ENCODE peak calls at places on chromosomes 11 and 22, in four cellular contexts. X, J, S and N are unnamed samples.

GRCh38 chr11:1153951-1154487 is 3.7 kb upstream of the MUC5AC start:
- DNase-seq in X (peak), J (peak), S (peak), N (no peak)

GRCh38 chr11:17786824-17787525 is 52.4 kb downstream of the KCNC1 start:
- DNase-seq in X (peak), J (peak), S (no peak), N (peak)

GRCh38 chr11:36452987-36453386 is 57.1 kb downstream of the TRAF6 start:
- DNase-seq in X (no peak), J (no peak), S (peak), N (no peak)

GRCh38 chr11:117315285-117316196 is 515 bp downstream of the BACE1 start:
- DNase-seq in X (no peak), J (no peak), S (no peak), N (no peak)

GRCh38 chr11:65169164-65169641 is 830 bp upstream of the SPDYC start:
- DNase-seq in X (no peak), J (peak), S (no peak), N (no peak)

GRCh38 chr11:2717561-2717960 is 17.8 kb upstream of the KCNQ1OT1 start:
- DNase-seq in X (no peak), J (no peak), S (no peak), N (no peak)

GRCh38 chr11:85827768-85828639 is 17.1 kb upstream of the SYTL2 start:
- DNase-seq in X (no peak), J (peak), S (peak), N (peak)

GRCh38 chr22:35686298-35686697 is 31.4 kb upstream of the APOL5 start:
- DNase-seq in X (no peak), J (no peak), S (no peak), N (no peak)

GRCh38 chr11:130773436-130773835 is 142.8 kb downstream of the SNX19 start:
- DNase-seq in X (no peak), J (no peak), S (no peak), N (no peak)

GRCh38 chr22:47367993-47368945 is 605.8 kb downstream of the TBC1D22A start:
- DNase-seq in X (no peak), J (no peak), S (no peak), N (no peak)

GRCh38 chr22:17284917-17285316 is 65.7 kb upstream of the ADA2 start:
- DNase-seq in X (no peak), J (no peak), S (no peak), N (no peak)

GRCh38 chr22:41285441-41285819 is 557 bp downstream of the RANGAP1 start:
- DNase-seq in X (peak), J (peak), S (peak), N (peak)

GRCh38 chr22:40324468-40325305 is 21.6 kb upstream of the ADSL start:
- DNase-seq in X (no peak), J (no peak), S (no peak), N (no peak)

GRCh38 chr11:104254347-104254746 is 90.4 kb upstream of the PDGFD start:
- DNase-seq in X (peak), J (peak), S (peak), N (peak)

GRCh38 chr11:79150320-79150719 is 290.5 kb downstream of the TENM4 start:
- DNase-seq in X (no peak), J (no peak), S (no peak), N (no peak)

GRCh38 chr11:85029964-85030363 is 597.2 kb downstream of the DLG2 start:
- DNase-seq in X (no peak), J (peak), S (peak), N (peak)

GRCh38 chr11:10310301-10310841 is 5.5 kb downstream of the ADM start:
- DNase-seq in X (no peak), J (peak), S (peak), N (no peak)

GRCh38 chr11:96082002-96082899 is 158.3 kb upstream of the MTMR2 start:
- DNase-seq in X (no peak), J (no peak), S (no peak), N (no peak)

GRCh38 chr11:111367411-111368284 is 11.4 kb downstream of the POU2AF1 start:
- DNase-seq in X (no peak), J (no peak), S (no peak), N (no peak)

GRCh38 chr11:393219-394033 is 583 bp upstream of the PKP3 start:
- DNase-seq in X (peak), J (peak), S (peak), N (peak)

GRCh38 chr22:31343235-31344191 is 2.6 kb downstream of the PATZ1 start:
- DNase-seq in X (peak), J (no peak), S (no peak), N (peak)

GRCh38 chr22:33803371-33803770 is 116.9 kb downstream of the LARGE1 start:
- DNase-seq in X (no peak), J (peak), S (peak), N (no peak)

GRCh38 chr11:44192015-44192380 is 96.5 kb downstream of the EXT2 start:
- DNase-seq in X (no peak), J (no peak), S (no peak), N (no peak)

GRCh38 chr11:92399702-92400101 is 175.1 kb downstream of the FAT3 start:
- DNase-seq in X (no peak), J (no peak), S (no peak), N (no peak)

GRCh38 chr11:350723-351255 is 18.5 kb upstream of the B4GALNT4 start:
- DNase-seq in X (no peak), J (no peak), S (no peak), N (no peak)

GRCh38 chr11:111911563-111912401 is at the start of gene CRYAB:
- DNase-seq in X (no peak), J (peak), S (peak), N (peak)

GRCh38 chr22:23550049-23550650 is 29.9 kb downstream of the IGLL1 start:
- DNase-seq in X (no peak), J (no peak), S (no peak), N (no peak)

GRCh38 chr22:36086170-36086490 is 57.5 kb upstream of the RBFOX2 start:
- DNase-seq in X (peak), J (no peak), S (peak), N (peak)

GRCh38 chr11:2588809-2589537 is 110.8 kb downstream of the KCNQ1OT1 start:
- DNase-seq in X (no peak), J (no peak), S (no peak), N (peak)

GRCh38 chr11:93075782-93076181 is 106.3 kb downstream of the MTNR1B start:
- DNase-seq in X (no peak), J (no peak), S (no peak), N (no peak)

GRCh38 chr11:66547662-66548009 is 933 bp downstream of the ACTN3 start:
- DNase-seq in X (no peak), J (no peak), S (no peak), N (no peak)

GRCh38 chr11:64868904-64869570 is 9.4 kb downstream of the EHD1 start:
- DNase-seq in X (peak), J (peak), S (peak), N (peak)

GRCh38 chr11:106507645-106508306 is 430.3 kb downstream of the AASDHPPT start:
- DNase-seq in X (no peak), J (no peak), S (no peak), N (no peak)

GRCh38 chr11:106503901-106504300 is 426.4 kb downstream of the AASDHPPT start:
- DNase-seq in X (no peak), J (peak), S (no peak), N (no peak)
- TF ChIP-seq CTCF in X (no peak), J (no peak), S (no peak), N (no peak)

GRCh38 chr22:20015971-20016733 is 471 bp downstream of the ARVCF start:
- DNase-seq in X (peak), J (no peak), S (peak), N (no peak)

GRCh38 chr22:20018001-20018400 is 1.4 kb upstream of the ARVCF start:
- DNase-seq in X (no peak), J (no peak), S (no peak), N (no peak)

GRCh38 chr22:20017622-20017958 is 967 bp upstream of the ARVCF start:
- DNase-seq in X (no peak), J (no peak), S (no peak), N (no peak)

GRCh38 chr22:20015187-20015625 is 1.4 kb downstream of the ARVCF start:
- DNase-seq in X (no peak), J (no peak), S (no peak), N (no peak)

DNA sequence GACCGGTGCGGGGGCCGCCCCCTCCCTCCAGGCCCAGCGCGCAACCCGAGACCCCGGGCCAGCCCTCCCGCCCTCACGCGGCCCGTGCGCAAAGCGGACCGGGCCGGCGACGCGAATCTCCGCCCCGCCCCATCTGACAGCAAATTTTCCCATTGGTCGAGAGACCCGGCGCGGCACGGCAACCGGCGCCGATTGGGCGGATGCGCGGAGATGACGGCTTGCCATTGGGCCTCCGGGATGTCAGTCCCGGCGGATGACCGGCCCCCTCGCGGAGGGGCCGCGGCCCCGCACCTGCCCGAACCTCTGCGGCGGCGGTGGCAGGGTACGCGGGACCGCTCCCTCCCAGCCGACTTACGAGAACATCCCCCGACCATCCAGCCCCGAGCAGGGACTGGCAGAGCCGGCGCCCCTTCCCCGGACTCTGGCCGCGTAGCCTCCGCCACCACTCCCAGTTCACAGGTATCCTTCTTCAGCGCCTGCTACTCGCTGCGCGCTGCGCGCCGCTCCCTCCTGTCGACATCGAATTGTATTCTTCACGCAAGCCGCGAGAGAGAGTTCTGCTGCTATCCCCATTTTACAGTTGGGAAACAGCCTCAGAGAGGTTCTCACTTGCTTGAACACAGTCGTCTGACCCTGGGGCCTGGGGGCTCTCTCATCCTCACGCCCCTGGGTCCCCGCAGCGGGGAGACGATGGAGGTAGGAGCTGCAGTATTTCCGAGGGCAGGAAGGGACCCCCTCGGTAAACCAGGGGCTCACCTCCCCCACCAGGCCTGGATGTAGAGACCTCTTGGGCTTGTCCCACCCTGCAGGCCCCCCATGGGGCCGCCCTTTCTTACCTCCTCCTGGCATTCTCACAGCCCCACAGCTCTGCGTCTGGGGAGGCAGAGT is at the start of gene ARVCF:
- DNase-seq in X (peak), J (peak), S (peak), N (peak)
- TF ChIP-seq CTCF in X (peak), J (no peak), S (no peak), N (no peak)

GRCh38 chr11:60469723-60470122 is 14.1 kb downstream of the MS4A1 start:
- DNase-seq in X (no peak), J (no peak), S (no peak), N (no peak)
- TF ChIP-seq CTCF in X (no peak), J (no peak), S (no peak), N (no peak)

GRCh38 chr11:69442807-69443137 is 38.7 kb upstream of the LINC01488 start:
- DNase-seq in X (peak), J (no peak), S (no peak), N (no peak)

GRCh38 chr11:69443968-69444364 is 37.5 kb upstream of the LINC01488 start:
- DNase-seq in X (no peak), J (peak), S (no peak), N (no peak)

GRCh38 chr11:69443138-69443967 is 38.1 kb upstream of the LINC01488 start:
- DNase-seq in X (peak), J (peak), S (peak), N (peak)

GRCh38 chr11:69440876-69441275 is 40.6 kb upstream of the LINC01488 start:
- DNase-seq in X (no peak), J (no peak), S (no peak), N (no peak)

DNA sequence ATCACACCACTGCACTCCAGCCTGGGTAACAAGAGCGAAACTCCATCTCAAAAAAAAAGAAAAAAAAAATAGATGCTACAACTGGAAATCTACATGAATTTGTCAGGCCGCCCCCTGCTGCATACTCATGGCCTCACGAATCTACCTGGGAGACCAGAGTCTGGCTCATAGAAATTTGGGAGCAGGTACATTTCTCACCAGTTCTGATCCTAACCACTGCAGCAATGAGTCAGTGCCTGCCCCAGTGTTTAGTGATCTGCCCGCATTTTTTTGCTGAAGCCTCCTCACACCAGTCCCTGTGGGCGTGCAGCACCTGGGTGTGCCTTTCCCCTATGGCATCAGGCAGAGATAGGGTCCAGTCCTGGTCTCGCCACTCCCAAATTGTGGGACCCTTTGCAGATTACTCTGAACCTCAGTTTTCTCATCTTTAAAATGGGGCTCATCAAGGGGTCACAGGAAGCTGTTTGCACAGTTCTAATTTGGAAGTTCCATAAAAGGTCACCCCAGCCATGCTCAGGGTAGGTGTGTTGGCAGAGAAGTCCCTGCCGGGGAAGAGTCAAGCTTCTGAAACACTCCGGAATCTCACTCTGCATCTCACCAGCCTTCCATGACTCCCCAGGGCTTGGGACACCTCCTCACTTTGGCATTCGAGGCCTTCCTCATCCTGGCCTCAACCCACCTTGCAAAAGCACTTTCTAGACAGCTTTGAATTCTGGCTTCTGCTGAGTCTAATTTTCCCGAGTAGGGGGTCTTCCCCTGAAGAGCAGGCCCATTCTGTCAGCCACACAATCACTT is 39.3 kb upstream of the LINC01488 start:
- DNase-seq in X (no peak), J (no peak), S (no peak), N (peak)
- TF ChIP-seq CTCF in X (no peak), J (no peak), S (no peak), N (no peak)

GRCh38 chr22:25645266-25645665 is 80.8 kb downstream of the GRK3 start:
- DNase-seq in X (no peak), J (peak), S (no peak), N (no peak)

GRCh38 chr22:25645964-25646363 is 81.5 kb downstream of the GRK3 start:
- DNase-seq in X (no peak), J (no peak), S (no peak), N (peak)

GRCh38 chr22:25641650-25642049 is 77.2 kb downstream of the GRK3 start:
- DNase-seq in X (no peak), J (no peak), S (no peak), N (no peak)

GRCh38 chr22:25644122-25644521 is 79.6 kb downstream of the GRK3 start:
- DNase-seq in X (no peak), J (peak), S (no peak), N (no peak)

DNA sequence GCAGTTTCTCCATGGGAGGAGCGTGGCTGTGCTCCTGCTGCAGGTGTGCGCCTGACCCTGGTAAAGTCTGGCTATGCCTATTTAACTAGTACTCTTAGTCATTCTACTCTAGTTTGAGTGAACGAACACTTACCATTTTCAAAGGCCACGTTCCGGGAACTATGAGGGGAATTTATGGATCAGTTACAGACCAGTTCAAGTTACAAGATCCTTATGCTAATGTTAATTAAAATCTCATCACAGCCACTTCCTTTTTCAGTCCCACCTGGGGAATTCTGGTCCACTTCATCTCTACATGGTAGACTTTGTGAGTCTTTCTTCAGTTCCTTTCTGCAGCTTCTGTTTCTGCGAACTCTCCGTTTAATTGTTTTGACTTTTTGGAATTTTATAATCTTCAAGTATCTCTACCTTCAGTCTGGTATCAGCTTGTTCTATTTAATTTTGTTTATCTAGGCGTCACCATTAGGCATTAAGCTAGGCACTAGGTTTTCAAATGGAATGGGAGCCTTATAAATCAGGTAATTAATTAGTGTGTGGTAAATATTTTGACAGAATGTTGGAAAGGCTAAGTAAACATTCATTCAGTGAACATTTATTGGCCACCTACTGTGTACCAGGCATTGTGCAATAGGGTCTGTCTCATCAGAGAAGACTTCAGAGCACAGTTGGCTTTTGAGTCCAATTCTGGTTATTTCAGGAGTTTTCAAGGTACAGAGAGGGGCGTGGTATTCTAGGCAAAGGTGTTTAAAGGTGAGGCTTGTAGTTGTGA is 78.9 kb downstream of the GRK3 start:
- DNase-seq in X (no peak), J (no peak), S (no peak), N (no peak)
- TF ChIP-seq CTCF in X (no peak), J (no peak), S (no peak), N (no peak)